ENCODE peak calls at places on chromosomes 16 and 17, in five cellular contexts. One of them, this sample, is unnamed.

GRCh38 chr17:81508639-81509047 is 4.0 kb downstream of the ACTG1 start:
- DNase-seq in pancreas: peak
- DNase-seq in CD8-positive, alpha-beta T cell: no peak
- DNase-seq in AG04450: no peak
- DNase-seq in tibial nerve: no peak
- DNase-seq in this sample: peak

GRCh38 chr16:81697886-81698635 is 81.0 kb upstream of the PLCG2 start:
- DNase-seq in CD8-positive, alpha-beta T cell: no peak
- DNase-seq in pancreas: no peak
- DNase-seq in AG04450: no peak
- DNase-seq in tibial nerve: no peak
- DNase-seq in this sample: peak

GRCh38 chr16:58937661-58938060 is 203.5 kb upstream of the GOT2 start:
- DNase-seq in pancreas: no peak
- DNase-seq in CD8-positive, alpha-beta T cell: no peak
- DNase-seq in tibial nerve: no peak
- DNase-seq in AG04450: no peak
- DNase-seq in this sample: no peak

GRCh38 chr16:68644715-68645493 is at the start of gene CDH3:
- DNase-seq in CD8-positive, alpha-beta T cell: no peak
- DNase-seq in pancreas: peak
- DNase-seq in AG04450: no peak
- DNase-seq in tibial nerve: no peak
- DNase-seq in this sample: no peak

GRCh38 chr16:65306313-65306712 is 184.4 kb upstream of the CDH11 start:
- DNase-seq in AG04450: no peak
- DNase-seq in pancreas: no peak
- DNase-seq in tibial nerve: no peak
- DNase-seq in CD8-positive, alpha-beta T cell: no peak
- DNase-seq in this sample: no peak

GRCh38 chr16:23119570-23119969 is 29.7 kb downstream of the USP31 start:
- DNase-seq in AG04450: no peak
- DNase-seq in tibial nerve: no peak
- DNase-seq in pancreas: no peak
- DNase-seq in CD8-positive, alpha-beta T cell: no peak
- DNase-seq in this sample: peak

GRCh38 chr17:77034677-77035424 is 105.9 kb upstream of the SEC14L1 start:
- DNase-seq in CD8-positive, alpha-beta T cell: no peak
- DNase-seq in pancreas: no peak
- DNase-seq in AG04450: no peak
- DNase-seq in tibial nerve: no peak
- DNase-seq in this sample: no peak

GRCh38 chr17:40850287-40850972 is 16.6 kb downstream of the KRT12 start:
- DNase-seq in CD8-positive, alpha-beta T cell: no peak
- DNase-seq in tibial nerve: no peak
- DNase-seq in pancreas: no peak
- DNase-seq in AG04450: no peak
- DNase-seq in this sample: peak

GRCh38 chr16:30063893-30064745 is 1.4 kb upstream of the ALDOA start:
- DNase-seq in CD8-positive, alpha-beta T cell: peak
- DNase-seq in AG04450: no peak
- DNase-seq in tibial nerve: peak
- DNase-seq in pancreas: peak
- DNase-seq in this sample: peak

GRCh38 chr16:69397821-69398521 is 12.2 kb upstream of the TERF2 start:
- DNase-seq in pancreas: no peak
- DNase-seq in AG04450: no peak
- DNase-seq in tibial nerve: peak
- DNase-seq in CD8-positive, alpha-beta T cell: no peak
- DNase-seq in this sample: peak

GRCh38 chr16:4212207-4212933 is 29.5 kb downstream of the SRL start:
- DNase-seq in CD8-positive, alpha-beta T cell: no peak
- DNase-seq in pancreas: no peak
- DNase-seq in AG04450: no peak
- DNase-seq in tibial nerve: no peak
- DNase-seq in this sample: no peak

GRCh38 chr16:70428178-70428998 is 10.5 kb downstream of the ST3GAL2 start:
- DNase-seq in tibial nerve: peak
- DNase-seq in CD8-positive, alpha-beta T cell: no peak
- DNase-seq in pancreas: peak
- DNase-seq in AG04450: peak
- DNase-seq in this sample: peak

GRCh38 chr16:86910146-86910805 is 331.9 kb downstream of the FOXL1 start:
- DNase-seq in AG04450: no peak
- DNase-seq in CD8-positive, alpha-beta T cell: no peak
- DNase-seq in pancreas: no peak
- DNase-seq in tibial nerve: no peak
- DNase-seq in this sample: no peak

GRCh38 chr16:21277045-21277926 is 804 bp downstream of the CRYM start:
- DNase-seq in pancreas: no peak
- DNase-seq in tibial nerve: no peak
- DNase-seq in AG04450: no peak
- DNase-seq in CD8-positive, alpha-beta T cell: no peak
- DNase-seq in this sample: no peak

GRCh38 chr16:82082543-82083244 is 47.6 kb downstream of the HSD17B2 start:
- DNase-seq in pancreas: no peak
- DNase-seq in CD8-positive, alpha-beta T cell: no peak
- DNase-seq in AG04450: no peak
- DNase-seq in tibial nerve: no peak
- DNase-seq in this sample: no peak

GRCh38 chr17:57577751-57578607 is 167.1 kb downstream of the CCDC182 start:
- DNase-seq in CD8-positive, alpha-beta T cell: no peak
- DNase-seq in AG04450: peak
- DNase-seq in pancreas: no peak
- DNase-seq in tibial nerve: peak
- DNase-seq in this sample: peak

GRCh38 chr17:5526821-5527598 is 40.6 kb downstream of the MIS12 start:
- DNase-seq in AG04450: peak
- DNase-seq in pancreas: no peak
- DNase-seq in tibial nerve: no peak
- DNase-seq in CD8-positive, alpha-beta T cell: no peak
- DNase-seq in this sample: peak

GRCh38 chr17:57294629-57295501 is 38.5 kb downstream of the MSI2 start:
- DNase-seq in AG04450: no peak
- DNase-seq in tibial nerve: no peak
- DNase-seq in CD8-positive, alpha-beta T cell: peak
- DNase-seq in pancreas: no peak
- DNase-seq in this sample: no peak

GRCh38 chr17:48522031-48522593 is 8.7 kb downstream of the HOXB1 start:
- DNase-seq in AG04450: no peak
- DNase-seq in tibial nerve: no peak
- DNase-seq in pancreas: no peak
- DNase-seq in CD8-positive, alpha-beta T cell: no peak
- DNase-seq in this sample: no peak

GRCh38 chr17:1232786-1233185 is 37.5 kb upstream of the BHLHA9 start:
- DNase-seq in CD8-positive, alpha-beta T cell: no peak
- DNase-seq in tibial nerve: no peak
- DNase-seq in pancreas: no peak
- DNase-seq in AG04450: peak
- DNase-seq in this sample: peak

GRCh38 chr17:82619211-82619610 is 29.0 kb downstream of the WDR45B start:
- DNase-seq in pancreas: no peak
- DNase-seq in AG04450: no peak
- DNase-seq in CD8-positive, alpha-beta T cell: no peak
- DNase-seq in tibial nerve: no peak
- DNase-seq in this sample: no peak

GRCh38 chr17:21228111-21228510 is 14.2 kb upstream of the TMEM11 start:
- DNase-seq in tibial nerve: no peak
- DNase-seq in CD8-positive, alpha-beta T cell: no peak
- DNase-seq in AG04450: no peak
- DNase-seq in pancreas: no peak
- DNase-seq in this sample: no peak

GRCh38 chr16:73071131-73071940 is 23.4 kb upstream of the ZFHX3 start:
- DNase-seq in AG04450: no peak
- DNase-seq in CD8-positive, alpha-beta T cell: no peak
- DNase-seq in tibial nerve: no peak
- DNase-seq in pancreas: peak
- DNase-seq in this sample: peak

GRCh38 chr17:8794636-8795035 is 4.5 kb downstream of the MFSD6L start:
- DNase-seq in CD8-positive, alpha-beta T cell: no peak
- DNase-seq in pancreas: no peak
- DNase-seq in AG04450: no peak
- DNase-seq in tibial nerve: no peak
- DNase-seq in this sample: peak

GRCh38 chr17:71117461-71117860 is 948.1 kb downstream of the KCNJ2 start:
- DNase-seq in AG04450: no peak
- DNase-seq in pancreas: no peak
- DNase-seq in tibial nerve: no peak
- DNase-seq in CD8-positive, alpha-beta T cell: no peak
- DNase-seq in this sample: no peak

GRCh38 chr16:28279006-28279405 is 13.3 kb upstream of the SBK1 start:
- DNase-seq in AG04450: no peak
- DNase-seq in pancreas: no peak
- DNase-seq in CD8-positive, alpha-beta T cell: no peak
- DNase-seq in tibial nerve: no peak
- DNase-seq in this sample: no peak

GRCh38 chr16:48562475-48562874 is 47.5 kb downstream of the N4BP1 start:
- DNase-seq in CD8-positive, alpha-beta T cell: no peak
- DNase-seq in tibial nerve: no peak
- DNase-seq in pancreas: no peak
- DNase-seq in AG04450: no peak
- DNase-seq in this sample: no peak

GRCh38 chr17:59329558-59330313 is 1.7 kb upstream of the YPEL2 start:
- DNase-seq in CD8-positive, alpha-beta T cell: peak
- DNase-seq in AG04450: peak
- DNase-seq in tibial nerve: peak
- DNase-seq in pancreas: no peak
- DNase-seq in this sample: peak

GRCh38 chr17:59330314-59330942 is 1.0 kb upstream of the YPEL2 start:
- DNase-seq in tibial nerve: peak
- DNase-seq in AG04450: no peak
- DNase-seq in pancreas: peak
- DNase-seq in CD8-positive, alpha-beta T cell: no peak
- DNase-seq in this sample: no peak

GRCh38 chr17:59331929-59332889 is 754 bp downstream of the YPEL2 start:
- DNase-seq in CD8-positive, alpha-beta T cell: peak
- DNase-seq in pancreas: peak
- DNase-seq in AG04450: no peak
- DNase-seq in tibial nerve: peak
- DNase-seq in this sample: peak

GRCh38 chr17:59332890-59333377 is 1.5 kb downstream of the YPEL2 start:
- DNase-seq in tibial nerve: peak
- DNase-seq in AG04450: no peak
- DNase-seq in pancreas: no peak
- DNase-seq in CD8-positive, alpha-beta T cell: no peak
- DNase-seq in this sample: peak

DNA sequence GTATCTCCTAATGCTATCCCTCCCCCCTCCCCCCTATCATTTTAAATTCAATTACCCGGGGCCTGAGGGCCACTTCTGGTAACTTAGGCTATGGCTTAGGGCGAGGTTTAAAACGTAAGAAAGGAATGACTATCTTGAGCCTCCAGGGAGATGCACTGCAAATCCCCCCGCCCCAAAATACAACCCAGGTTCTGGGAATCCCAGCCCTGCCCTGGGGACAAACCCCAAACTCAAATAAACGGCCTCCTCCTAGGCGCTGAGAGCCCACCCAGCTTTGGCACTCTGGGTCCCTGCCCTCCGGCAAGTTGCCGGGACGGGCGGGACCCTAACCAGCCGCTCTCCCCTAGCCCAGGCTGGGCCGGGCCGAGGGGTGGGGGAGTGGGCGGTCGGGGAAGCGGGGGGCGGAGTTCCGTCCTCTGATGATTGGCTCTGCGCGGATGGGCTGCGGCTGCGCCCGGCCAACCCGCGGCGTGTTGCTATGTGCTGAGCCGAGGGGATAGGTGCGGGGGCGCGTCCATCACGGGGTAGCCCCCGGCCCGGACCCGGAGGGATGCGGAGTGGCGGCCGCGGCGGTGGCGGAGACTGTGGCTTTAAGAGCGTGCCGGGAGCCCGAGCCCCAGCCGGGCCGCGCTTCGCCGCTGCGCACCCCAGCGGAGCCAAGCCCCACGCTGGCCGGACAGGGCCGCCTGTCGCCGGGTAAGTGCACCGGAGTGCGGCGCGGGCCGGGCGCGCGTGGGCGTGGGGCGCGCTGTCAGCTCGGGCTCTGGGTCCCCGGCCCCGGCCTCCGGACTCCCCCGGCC is at the start of gene YPEL2:
- DNase-seq in pancreas: peak
- DNase-seq in CD8-positive, alpha-beta T cell: peak
- DNase-seq in AG04450: peak
- DNase-seq in tibial nerve: peak
- DNase-seq in this sample: peak
- TF ChIP-seq CTCF in pancreas: no peak
- TF ChIP-seq CTCF in CD8-positive, alpha-beta T cell: no peak
- TF ChIP-seq CTCF in AG04450: no peak
- TF ChIP-seq CTCF in tibial nerve: no peak
- TF ChIP-seq CTCF in this sample: no peak

GRCh38 chr16:10876799-10877341 is at the start of gene CIITA:
- DNase-seq in AG04450: peak
- DNase-seq in tibial nerve: peak
- DNase-seq in pancreas: peak
- DNase-seq in CD8-positive, alpha-beta T cell: peak
- DNase-seq in this sample: peak
- H3K4me3 ChIP-seq in AG04450: no peak
- H3K4me3 ChIP-seq in tibial nerve: peak
- H3K4me3 ChIP-seq in pancreas: peak
- H3K4me3 ChIP-seq in CD8-positive, alpha-beta T cell: no peak
- H3K4me3 ChIP-seq in this sample: no peak

DNA sequence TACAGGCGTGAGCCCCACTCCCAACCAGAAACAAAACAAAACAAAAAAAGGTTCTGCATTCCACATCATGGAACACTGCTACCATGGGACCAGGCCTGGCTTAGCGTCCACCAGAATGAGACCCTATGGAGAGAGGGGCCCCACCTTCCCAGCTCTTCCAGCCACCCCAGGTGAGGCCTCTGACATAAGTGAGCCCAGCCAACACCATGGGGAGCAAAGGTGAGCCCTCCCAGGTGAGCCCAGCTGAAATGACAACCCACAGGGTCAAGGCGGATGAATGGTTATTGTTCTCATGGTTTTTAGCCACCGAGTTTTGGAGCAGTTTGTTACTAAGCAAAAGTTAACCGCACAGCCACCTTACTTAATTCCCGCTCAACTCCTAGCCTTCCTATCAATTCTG is 16.3 kb downstream of the LGALS3BP start:
- DNase-seq in CD8-positive, alpha-beta T cell: no peak
- DNase-seq in tibial nerve: no peak
- DNase-seq in pancreas: no peak
- DNase-seq in AG04450: no peak
- DNase-seq in this sample: no peak
- TF ChIP-seq CTCF in CD8-positive, alpha-beta T cell: no peak
- TF ChIP-seq CTCF in tibial nerve: no peak
- TF ChIP-seq CTCF in pancreas: no peak
- TF ChIP-seq CTCF in AG04450: no peak
- TF ChIP-seq CTCF in this sample: no peak

DNA sequence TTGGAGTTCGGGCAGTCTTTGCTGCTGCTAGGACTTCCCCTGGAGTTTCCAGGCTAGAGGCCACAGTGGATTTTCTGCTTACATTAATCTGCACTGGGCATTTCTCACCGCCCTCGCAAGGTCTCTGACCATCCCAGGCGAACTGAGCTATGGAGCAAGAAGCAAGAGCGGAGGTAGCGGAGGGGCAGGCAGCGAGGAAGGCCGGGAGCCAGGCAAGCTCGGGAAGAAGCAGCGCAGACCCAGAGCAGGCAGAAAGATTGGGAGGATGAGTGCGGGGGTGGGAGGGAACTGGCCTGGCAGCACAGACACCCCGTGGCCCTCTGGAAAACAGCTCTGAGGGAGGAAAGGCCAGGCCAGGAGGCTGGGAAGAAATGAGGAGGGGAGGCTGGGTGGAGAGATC is 3.8 kb downstream of the COTL1 start:
- DNase-seq in tibial nerve: no peak
- DNase-seq in AG04450: no peak
- DNase-seq in pancreas: no peak
- DNase-seq in CD8-positive, alpha-beta T cell: no peak
- DNase-seq in this sample: no peak
- H3K4me3 ChIP-seq in tibial nerve: no peak
- H3K4me3 ChIP-seq in AG04450: peak
- H3K4me3 ChIP-seq in pancreas: no peak
- H3K4me3 ChIP-seq in CD8-positive, alpha-beta T cell: no peak
- H3K4me3 ChIP-seq in this sample: no peak

This sample was measured in cardiac fibroblast.